ENCODE peak calls at places on chromosomes 6 and 20, in six cellular contexts. Z, O, X, M, B and P are unnamed samples.

GRCh38 chr6:152223622-152224021 is 413.5 kb downstream of the SYNE1 start:
- DNase-seq in X (no peak), B (no peak), Z (no peak), M (no peak), O (no peak), P (no peak)

GRCh38 chr6:46378882-46379405 is 112.3 kb downstream of the RCAN2 start:
- DNase-seq in Z (no peak), X (no peak), M (no peak), O (no peak), B (no peak), P (no peak)

GRCh38 chr6:144855812-144856531 is 570.8 kb downstream of the UTRN start:
- DNase-seq in O (no peak), Z (no peak), M (no peak), B (no peak), X (no peak), P (no peak)

GRCh38 chr6:151284431-151285060 is 44.8 kb downstream of the AKAP12 start:
- DNase-seq in M (peak), B (no peak), O (no peak), X (no peak), Z (no peak), P (no peak)

GRCh38 chr20:52124821-52125220 is 66.8 kb downstream of the ZFP64 start:
- DNase-seq in X (no peak), Z (no peak), B (no peak), O (no peak), M (no peak), P (no peak)

GRCh38 chr20:48207505-48207904 is 422.2 kb upstream of the SULF2 start:
- DNase-seq in B (no peak), X (no peak), O (no peak), Z (no peak), M (no peak), P (no peak)

GRCh38 chr6:10099086-10099499 is 315.8 kb downstream of the TFAP2A start:
- DNase-seq in B (peak), M (no peak), O (no peak), Z (no peak), X (no peak), P (no peak)

GRCh38 chr6:116012471-116012949 is 48.2 kb downstream of the FRK start:
- DNase-seq in Z (peak), M (no peak), B (no peak), O (no peak), X (no peak), P (no peak)

GRCh38 chr6:20933057-20933792 is 399.0 kb downstream of the CDKAL1 start:
- DNase-seq in B (no peak), X (no peak), M (no peak), O (no peak), Z (no peak), P (no peak)

GRCh38 chr6:89412071-89413005 is at the start of gene RRAGD:
- DNase-seq in O (peak), X (peak), B (peak), Z (no peak), M (no peak), P (peak)

GRCh38 chr20:63735859-63736718 is at the start of gene LIME1:
- DNase-seq in B (peak), X (peak), Z (no peak), M (no peak), O (peak), P (no peak)

GRCh38 chr6:85096976-85097375 is 332.6 kb upstream of the TBX18 start:
- DNase-seq in Z (no peak), O (no peak), B (no peak), M (no peak), X (no peak), P (no peak)

DNA sequence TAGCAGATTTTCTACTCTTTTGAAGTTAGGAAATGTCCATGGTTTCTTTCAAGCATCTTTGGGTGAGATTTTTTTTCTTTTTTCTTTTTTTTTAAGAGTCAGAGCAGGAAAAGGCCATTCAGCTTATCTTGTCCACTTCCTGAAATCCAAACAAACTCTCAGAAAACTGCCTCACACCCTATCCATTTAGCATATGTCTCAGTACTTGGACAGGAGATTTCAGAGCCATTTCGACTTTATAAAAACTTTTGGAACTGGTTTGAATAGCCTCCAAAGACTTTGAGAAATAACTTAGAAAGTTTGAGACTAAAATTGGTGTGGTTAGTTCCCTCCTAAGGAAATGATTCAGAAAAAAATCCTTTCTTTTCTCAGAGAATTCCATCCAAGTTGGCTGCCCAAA is 125.1 kb downstream of the MYLK4 start:
- DNase-seq in X (no peak), M (peak), B (no peak), Z (peak), O (no peak), P (no peak)
- H3K4me3 ChIP-seq in X (no peak), M (no peak), B (no peak), Z (no peak), O (no peak), P (no peak)

GRCh38 chr6:77466055-77467028 is 3.1 kb upstream of the HTR1B start:
- DNase-seq in Z (peak), B (peak), X (peak), O (no peak), M (peak), P (no peak)

GRCh38 chr6:77461796-77462195 is 1.5 kb downstream of the HTR1B start:
- DNase-seq in X (no peak), Z (no peak), O (no peak), M (no peak), B (no peak), P (no peak)

GRCh38 chr6:77462359-77463307 is 658 bp downstream of the HTR1B start:
- DNase-seq in O (no peak), M (peak), X (no peak), Z (peak), B (peak), P (no peak)

GRCh38 chr6:77463881-77464867 is 883 bp upstream of the HTR1B start:
- DNase-seq in X (no peak), O (no peak), Z (peak), B (peak), M (peak), P (no peak)

DNA sequence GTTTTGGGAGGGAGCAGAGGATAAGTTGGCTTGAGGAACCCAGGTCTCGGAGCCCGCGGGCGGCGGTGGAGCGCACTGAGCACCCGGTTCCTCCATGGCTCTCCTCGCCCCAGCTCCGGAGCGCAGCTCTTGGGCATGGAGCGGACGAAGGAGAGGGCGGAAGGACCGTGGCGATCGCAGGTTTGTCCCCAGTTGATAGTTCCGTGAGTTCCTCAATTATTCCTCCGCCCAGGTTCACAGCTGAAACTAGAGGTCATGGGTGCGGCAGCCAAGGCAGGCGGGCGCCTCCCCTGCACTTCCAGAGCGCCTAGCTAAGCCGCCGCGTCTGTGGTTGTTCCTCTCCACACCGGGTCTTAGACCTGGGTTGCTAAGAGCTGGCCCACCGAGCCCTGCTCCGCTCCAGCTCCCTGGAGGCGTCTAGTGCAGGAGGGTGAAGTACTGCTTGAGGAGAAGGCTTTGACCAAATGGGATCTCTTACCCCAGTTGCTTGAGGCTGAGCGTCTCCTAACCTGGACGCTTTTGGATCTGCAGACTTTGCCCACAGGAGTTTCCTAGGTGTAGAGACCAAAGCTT is at the start of gene HTR1B:
- DNase-seq in O (no peak), B (peak), Z (peak), M (peak), X (no peak), P (no peak)
- H3K4me3 ChIP-seq in O (no peak), B (peak), Z (peak), M (peak), X (no peak), P (peak)

GRCh38 chr6:37125779-37126553 is 44.0 kb upstream of the PIM1 start:
- DNase-seq in X (no peak), Z (no peak), M (no peak), O (no peak), B (peak), P (no peak)
- H3K4me3 ChIP-seq in X (no peak), Z (no peak), M (no peak), O (no peak), B (no peak), P (no peak)

DNA sequence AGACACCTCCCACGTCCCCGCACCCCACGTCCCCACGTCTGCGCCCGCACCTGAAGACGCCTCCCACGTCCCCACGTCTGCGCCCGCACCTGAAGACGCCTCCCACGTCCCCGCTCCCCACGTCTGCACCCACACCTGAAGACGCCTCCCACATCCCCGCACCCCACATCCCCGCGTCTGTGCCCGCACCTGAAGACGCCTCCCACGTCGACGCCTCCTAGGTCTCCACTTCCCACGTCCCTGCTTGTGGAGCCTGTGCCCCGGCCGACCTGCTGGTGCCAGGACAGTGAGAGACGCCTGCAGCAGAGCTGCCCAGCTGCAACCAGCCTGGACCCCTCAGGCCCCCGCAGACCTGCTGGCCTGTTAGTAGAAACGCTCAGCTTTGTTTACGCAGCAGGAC is 22.6 kb downstream of the ANKRD60 start:
- DNase-seq in B (no peak), M (no peak), X (no peak), Z (no peak), O (no peak), P (no peak)
- H3K4me3 ChIP-seq in B (no peak), M (no peak), X (no peak), Z (no peak), O (no peak), P (no peak)

GRCh38 chr20:4959582-4959981 is 41.7 kb downstream of the SLC23A2 start:
- DNase-seq in B (no peak), Z (no peak), M (peak), X (no peak), O (no peak), P (no peak)

GRCh38 chr20:4957939-4958362 is 43.4 kb downstream of the SLC23A2 start:
- DNase-seq in Z (no peak), O (no peak), B (no peak), M (no peak), X (no peak), P (no peak)

GRCh38 chr20:4957187-4957586 is 44.1 kb downstream of the SLC23A2 start:
- DNase-seq in B (no peak), O (no peak), Z (no peak), X (no peak), M (no peak), P (no peak)

GRCh38 chr20:4962257-4962855 is 39.0 kb downstream of the SLC23A2 start:
- DNase-seq in X (peak), B (no peak), Z (no peak), M (no peak), O (peak), P (no peak)

GRCh38 chr20:4961746-4962145 is 39.6 kb downstream of the SLC23A2 start:
- DNase-seq in X (peak), Z (peak), M (peak), O (peak), B (peak), P (no peak)
- H3K4me3 ChIP-seq in X (peak), Z (no peak), M (no peak), O (no peak), B (no peak), P (no peak)

DNA sequence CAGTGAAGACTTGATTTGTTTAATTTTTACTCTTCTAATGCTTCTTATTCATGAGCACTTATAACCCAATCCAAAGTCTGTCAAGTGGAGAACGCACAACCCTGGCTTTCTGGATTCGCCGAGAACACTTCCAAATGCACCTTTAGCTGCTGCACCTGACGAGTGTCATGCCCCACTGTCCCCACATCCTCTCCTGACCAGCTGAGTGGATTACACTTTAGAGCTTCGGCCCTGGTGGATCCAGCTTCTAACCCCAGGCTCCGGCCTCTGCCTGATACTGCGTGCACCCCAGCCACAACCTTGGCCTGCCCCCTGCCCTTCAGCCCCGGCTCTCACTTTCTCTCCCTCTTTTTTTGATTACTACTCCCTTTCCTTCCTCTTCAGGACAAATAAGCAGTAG is 258.8 kb downstream of the TMEM242 start:
- DNase-seq in M (no peak), B (no peak), Z (no peak), X (no peak), O (no peak), P (no peak)
- H3K4me3 ChIP-seq in M (no peak), B (no peak), Z (no peak), X (no peak), O (no peak), P (no peak)

GRCh38 chr20:4150095-4150492 is 134.7 kb upstream of the RNF24 start:
- DNase-seq in Z (peak), M (peak), X (no peak), B (peak), O (no peak), P (no peak)
- H3K4me3 ChIP-seq in Z (peak), M (peak), X (no peak), B (peak), O (no peak), P (peak)

DNA sequence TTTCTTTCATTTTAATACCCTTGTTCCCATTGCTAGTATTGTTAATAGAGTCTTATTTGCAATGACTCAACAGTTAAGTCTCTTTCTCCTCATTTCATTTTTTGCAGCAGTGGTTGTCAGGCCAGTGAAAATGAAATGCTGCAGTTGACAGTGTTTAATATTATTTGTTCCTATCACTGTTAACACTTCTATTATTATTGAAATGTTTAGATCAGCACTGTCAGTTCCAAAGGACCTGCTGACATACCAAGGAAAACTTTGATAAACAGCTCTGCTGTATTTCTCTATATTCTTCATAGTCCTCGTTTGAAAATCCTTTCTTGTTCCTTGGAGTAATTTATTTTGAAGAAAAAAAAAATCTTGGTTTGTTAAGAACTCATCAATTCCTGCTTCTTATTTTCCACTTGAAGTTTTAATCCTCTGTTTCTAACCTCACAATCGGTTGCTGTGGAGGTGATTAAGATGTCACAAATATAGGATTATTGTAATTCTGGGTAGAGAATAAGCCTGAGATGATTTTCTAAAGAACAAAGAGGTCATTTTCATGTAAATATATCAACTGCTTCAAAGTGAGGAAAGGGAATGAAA is 1065.9 kb upstream of the CITED2 start:
- DNase-seq in B (no peak), O (no peak), Z (no peak), M (peak), X (no peak), P (no peak)
- H3K4me3 ChIP-seq in B (no peak), O (no peak), Z (no peak), M (no peak), X (no peak), P (no peak)